ENCODE peak calls at places on chromosomes 16 and 17, in five cellular contexts. One of them, this sample, is unnamed.

GRCh38 chr17:39069114-39069756 is 82.2 kb downstream of the PLXDC1 start:
- DNase-seq in HL-60: peak
- DNase-seq in GM23338: peak
- DNase-seq in HepG2: peak
- DNase-seq in A549: peak
- DNase-seq in this sample: peak

GRCh38 chr16:89314357-89314756 is 96.9 kb downstream of the ZNF778 start:
- DNase-seq in HL-60: no peak
- DNase-seq in GM23338: no peak
- DNase-seq in HepG2: no peak
- DNase-seq in A549: no peak
- DNase-seq in this sample: no peak

GRCh38 chr16:27636453-27637200 is 86.7 kb downstream of the KATNIP start:
- DNase-seq in HL-60: no peak
- DNase-seq in GM23338: peak
- DNase-seq in HepG2: no peak
- DNase-seq in A549: no peak
- DNase-seq in this sample: no peak

GRCh38 chr17:74601944-74602572 is 10.0 kb upstream of the CD300LD start:
- DNase-seq in HL-60: peak
- DNase-seq in GM23338: peak
- DNase-seq in HepG2: peak
- DNase-seq in A549: peak
- DNase-seq in this sample: peak

GRCh38 chr16:74071996-74072559 is 224.5 kb upstream of the PSMD7 start:
- DNase-seq in HL-60: no peak
- DNase-seq in GM23338: no peak
- DNase-seq in HepG2: no peak
- DNase-seq in A549: no peak
- DNase-seq in this sample: no peak

GRCh38 chr17:44599298-44600175 is 42.3 kb downstream of the FZD2 start:
- DNase-seq in HL-60: no peak
- DNase-seq in GM23338: peak
- DNase-seq in HepG2: no peak
- DNase-seq in A549: peak
- DNase-seq in this sample: no peak

GRCh38 chr17:80364091-80364691 is 50.8 kb upstream of the ENDOV start:
- DNase-seq in HL-60: peak
- DNase-seq in GM23338: peak
- DNase-seq in HepG2: peak
- DNase-seq in A549: peak
- DNase-seq in this sample: no peak

GRCh38 chr16:84446596-84447392 is 57.7 kb downstream of the MEAK7 start:
- DNase-seq in HL-60: no peak
- DNase-seq in GM23338: no peak
- DNase-seq in HepG2: no peak
- DNase-seq in A549: no peak
- DNase-seq in this sample: no peak

GRCh38 chr17:10843806-10844205 is 5.9 kb upstream of the PIRT start:
- DNase-seq in HL-60: no peak
- DNase-seq in GM23338: peak
- DNase-seq in HepG2: no peak
- DNase-seq in A549: no peak
- DNase-seq in this sample: no peak

GRCh38 chr16:70734522-70734921 is 48.7 kb upstream of the MTSS2 start:
- DNase-seq in HL-60: no peak
- DNase-seq in GM23338: no peak
- DNase-seq in HepG2: no peak
- DNase-seq in A549: no peak
- DNase-seq in this sample: no peak

GRCh38 chr17:39926588-39927100 is 757 bp downstream of the ORMDL3 start:
- DNase-seq in HL-60: peak
- DNase-seq in GM23338: peak
- DNase-seq in HepG2: peak
- DNase-seq in A549: peak
- DNase-seq in this sample: no peak

GRCh38 chr16:26078971-26079370 is 387.2 kb downstream of the HS3ST4 start:
- DNase-seq in HL-60: no peak
- DNase-seq in GM23338: no peak
- DNase-seq in HepG2: no peak
- DNase-seq in A549: no peak
- DNase-seq in this sample: no peak

GRCh38 chr17:16215002-16215272 is 397 bp downstream of the NCOR1 start:
- DNase-seq in HL-60: peak
- DNase-seq in GM23338: peak
- DNase-seq in HepG2: peak
- DNase-seq in A549: peak
- DNase-seq in this sample: no peak

GRCh38 chr16:69407702-69408323 is 16.6 kb upstream of the CYB5B start:
- DNase-seq in HL-60: no peak
- DNase-seq in GM23338: no peak
- DNase-seq in HepG2: no peak
- DNase-seq in A549: no peak
- DNase-seq in this sample: no peak

GRCh38 chr16:50388491-50388890 is 19.7 kb upstream of the BRD7 start:
- DNase-seq in HL-60: no peak
- DNase-seq in GM23338: no peak
- DNase-seq in HepG2: no peak
- DNase-seq in A549: no peak
- DNase-seq in this sample: no peak

GRCh38 chr16:19583665-19584300 is 28.3 kb downstream of the VPS35L start:
- DNase-seq in HL-60: peak
- DNase-seq in GM23338: peak
- DNase-seq in HepG2: peak
- DNase-seq in A549: peak
- DNase-seq in this sample: no peak

GRCh38 chr16:10265770-10266615 is 83.8 kb upstream of the GRIN2A start:
- DNase-seq in HL-60: no peak
- DNase-seq in GM23338: no peak
- DNase-seq in HepG2: peak
- DNase-seq in A549: no peak
- DNase-seq in this sample: no peak

DNA sequence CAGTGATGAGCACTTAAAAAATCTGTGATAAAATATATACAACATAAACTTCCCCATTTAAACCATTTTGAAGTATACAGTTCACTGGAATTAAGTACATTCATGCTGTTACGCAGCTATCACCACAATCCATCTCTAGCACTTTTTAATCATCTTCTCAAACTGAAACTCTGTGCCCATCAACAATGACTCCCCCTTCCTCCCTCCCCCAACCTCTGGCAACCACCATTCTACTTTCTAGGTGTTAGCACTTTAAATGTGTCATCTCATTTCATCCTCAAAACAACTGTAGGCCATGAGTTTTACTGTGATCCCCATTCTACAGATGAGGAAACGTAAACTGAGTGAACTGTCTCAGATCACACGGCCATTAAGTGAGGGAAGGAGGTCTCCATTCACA is 13.8 kb upstream of the TMEM98 start:
- DNase-seq in HL-60: no peak
- DNase-seq in GM23338: no peak
- DNase-seq in HepG2: no peak
- DNase-seq in A549: no peak
- DNase-seq in this sample: no peak
- TF ChIP-seq REST in HL-60: no peak
- TF ChIP-seq REST in GM23338: no peak
- TF ChIP-seq REST in HepG2: no peak
- TF ChIP-seq REST in A549: no peak
- TF ChIP-seq REST in this sample: no peak

DNA sequence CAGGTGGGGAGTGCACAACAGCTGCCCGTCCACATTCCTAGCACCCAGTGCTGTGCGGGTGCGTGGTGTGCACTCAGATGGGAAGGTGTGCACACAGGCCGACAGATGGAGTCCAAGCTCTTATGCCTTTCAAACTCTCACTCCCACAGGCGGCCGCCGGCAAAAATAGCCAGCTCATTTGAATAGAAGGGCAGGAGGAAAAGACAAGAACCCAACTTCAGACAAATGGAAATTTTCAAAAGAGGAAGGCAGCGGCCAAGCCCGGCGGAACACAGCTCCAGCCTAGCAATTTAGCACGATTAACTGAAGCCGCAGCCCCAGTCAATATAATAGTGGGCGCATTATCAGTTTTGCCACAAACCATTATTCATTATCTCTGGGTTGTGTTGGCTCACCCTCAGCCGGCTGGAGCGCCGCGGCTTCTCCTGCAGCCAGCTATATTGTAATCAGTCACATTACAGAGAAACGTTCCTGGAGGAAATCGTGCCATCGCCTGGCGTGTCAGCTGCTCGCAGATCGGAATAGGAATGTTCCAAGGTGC is 103.9 kb upstream of the SEC14L1 start:
- DNase-seq in HL-60: peak
- DNase-seq in GM23338: no peak
- DNase-seq in HepG2: no peak
- DNase-seq in A549: no peak
- DNase-seq in this sample: no peak
- TF ChIP-seq REST in HL-60: no peak
- TF ChIP-seq REST in GM23338: no peak
- TF ChIP-seq REST in HepG2: no peak
- TF ChIP-seq REST in A549: no peak
- TF ChIP-seq REST in this sample: no peak

DNA sequence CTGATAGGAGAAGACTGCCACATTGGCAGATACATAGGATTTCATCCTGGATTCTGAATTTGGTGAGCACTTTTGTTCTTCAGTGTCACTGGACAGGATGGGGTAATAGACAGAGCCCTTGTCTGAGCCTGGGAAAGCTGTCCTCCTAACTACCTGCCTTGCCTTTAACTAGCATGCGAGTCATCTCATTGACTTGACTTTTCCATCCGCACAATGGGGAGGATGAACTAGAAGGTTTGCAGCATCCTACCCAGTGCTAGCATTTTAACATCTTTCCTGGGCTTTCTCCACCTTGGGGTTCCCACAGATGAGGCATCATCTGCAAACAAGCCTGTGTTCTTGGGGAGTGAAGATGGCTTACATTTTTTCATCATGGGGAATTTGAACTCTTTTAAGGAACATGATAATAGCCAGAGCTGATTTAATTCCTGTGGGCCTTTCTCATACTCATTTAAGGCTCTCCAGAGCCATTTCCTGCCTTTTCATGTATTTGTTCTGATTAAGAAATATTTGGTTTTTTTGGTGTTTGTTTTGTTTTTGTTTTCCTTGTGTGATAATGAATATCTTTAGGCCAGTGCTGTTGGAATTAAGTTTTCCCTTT is 139.5 kb downstream of the MSI2 start:
- DNase-seq in HL-60: no peak
- DNase-seq in GM23338: no peak
- DNase-seq in HepG2: no peak
- DNase-seq in A549: no peak
- DNase-seq in this sample: no peak
- TF ChIP-seq REST in HL-60: no peak
- TF ChIP-seq REST in GM23338: no peak
- TF ChIP-seq REST in HepG2: no peak
- TF ChIP-seq REST in A549: no peak
- TF ChIP-seq REST in this sample: no peak

DNA sequence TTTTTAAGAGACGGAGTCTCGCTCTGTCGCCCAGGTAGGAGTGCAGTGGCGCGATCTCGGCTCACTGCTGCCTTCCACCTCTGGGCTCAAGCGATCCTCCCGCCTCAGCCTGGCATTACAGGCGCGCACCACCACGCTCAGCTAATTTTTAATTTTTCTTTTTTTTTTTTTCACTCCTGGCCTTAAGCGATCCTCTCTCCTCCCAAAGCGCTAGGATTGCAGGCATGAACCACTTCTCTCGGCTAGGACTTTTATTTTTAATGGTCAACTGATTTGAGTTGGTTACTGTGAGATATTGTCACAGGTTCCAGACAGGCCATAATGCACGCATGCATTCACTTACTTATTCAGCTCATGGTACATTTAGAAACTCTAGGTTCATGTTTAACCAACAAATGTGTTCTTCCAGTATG is 888 bp downstream of the PIGW start:
- DNase-seq in HL-60: no peak
- DNase-seq in GM23338: no peak
- DNase-seq in HepG2: no peak
- DNase-seq in A549: no peak
- DNase-seq in this sample: no peak
- TF ChIP-seq REST in HL-60: no peak
- TF ChIP-seq REST in GM23338: no peak
- TF ChIP-seq REST in HepG2: no peak
- TF ChIP-seq REST in A549: no peak
- TF ChIP-seq REST in this sample: no peak

GRCh38 chr16:82761858-82762257 is 135.1 kb downstream of the CDH13 start:
- DNase-seq in HL-60: no peak
- DNase-seq in GM23338: no peak
- DNase-seq in HepG2: no peak
- DNase-seq in A549: no peak
- DNase-seq in this sample: no peak
- TF ChIP-seq REST in HL-60: no peak
- TF ChIP-seq REST in GM23338: no peak
- TF ChIP-seq REST in HepG2: no peak
- TF ChIP-seq REST in A549: no peak
- TF ChIP-seq REST in this sample: no peak

DNA sequence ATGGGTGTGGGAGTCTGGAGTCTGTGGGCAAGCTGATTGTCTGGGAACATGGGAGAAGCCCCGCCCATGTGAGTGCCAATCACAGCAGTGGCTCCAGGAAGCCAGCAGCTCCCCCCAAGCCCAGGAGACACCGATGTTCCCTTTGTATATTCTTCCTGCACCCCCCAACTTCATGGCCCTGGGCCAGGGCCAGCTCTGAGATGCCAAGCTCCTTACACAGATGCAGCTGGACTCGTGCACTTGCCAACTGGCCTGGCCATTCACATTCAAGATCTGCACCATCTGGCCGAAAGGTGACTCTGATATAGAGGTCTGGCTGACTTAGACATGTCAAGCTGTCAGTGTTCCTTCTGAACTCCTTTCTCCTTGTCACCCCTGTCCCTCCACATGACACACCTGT is 50.5 kb downstream of the CACNG5 start:
- DNase-seq in HL-60: no peak
- DNase-seq in GM23338: no peak
- DNase-seq in HepG2: no peak
- DNase-seq in A549: no peak
- DNase-seq in this sample: no peak
- TF ChIP-seq REST in HL-60: no peak
- TF ChIP-seq REST in GM23338: no peak
- TF ChIP-seq REST in HepG2: no peak
- TF ChIP-seq REST in A549: no peak
- TF ChIP-seq REST in this sample: no peak

GRCh38 chr16:77584205-77584859 is 138.0 kb upstream of the NUDT7 start:
- DNase-seq in HL-60: peak
- DNase-seq in GM23338: peak
- DNase-seq in HepG2: peak
- DNase-seq in A549: peak
- DNase-seq in this sample: peak
- TF ChIP-seq REST in HL-60: no peak
- TF ChIP-seq REST in GM23338: no peak
- TF ChIP-seq REST in HepG2: no peak
- TF ChIP-seq REST in A549: no peak
- TF ChIP-seq REST in this sample: no peak

DNA sequence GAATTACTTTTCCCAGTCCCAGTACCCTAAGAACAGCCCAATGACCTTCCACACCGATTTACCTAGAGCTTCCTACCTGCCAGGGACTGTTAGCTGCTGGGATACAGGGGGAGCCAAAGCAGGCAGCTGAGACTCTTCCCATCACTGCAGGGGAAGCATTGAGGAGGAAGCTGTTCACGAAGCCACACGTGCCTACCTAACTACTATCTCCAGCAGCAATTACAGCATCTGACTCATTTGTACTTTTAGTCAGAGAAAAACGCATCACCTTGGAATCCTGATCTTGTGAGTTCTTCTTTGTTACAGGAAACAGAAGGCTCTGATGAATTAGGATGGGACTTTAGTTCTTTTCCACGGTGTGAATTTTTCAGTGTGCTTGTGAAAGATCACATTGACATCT is 113.7 kb upstream of the DHX40 start:
- DNase-seq in HL-60: no peak
- DNase-seq in GM23338: peak
- DNase-seq in HepG2: no peak
- DNase-seq in A549: no peak
- DNase-seq in this sample: peak
- TF ChIP-seq REST in HL-60: no peak
- TF ChIP-seq REST in GM23338: no peak
- TF ChIP-seq REST in HepG2: no peak
- TF ChIP-seq REST in A549: no peak
- TF ChIP-seq REST in this sample: no peak